ENCODE peak calls at places on chromosomes 13 and 19, in six cellular contexts. Y, C, H, G, F and K are unnamed samples.

GRCh38 chr13:50424993-50425392 is 409.7 kb downstream of the KCNRG start:
- DNase-seq in Y (no peak), C (no peak), H (no peak), G (no peak), F (no peak), K (no peak)

GRCh38 chr19:40217027-40217810 is 965 bp downstream of the TTC9B start:
- DNase-seq in Y (no peak), C (peak; percentile 69), H (peak; percentile 83), G (no peak), F (peak; percentile 74), K (peak; percentile 92)

GRCh38 chr19:4841366-4841704 is 9.8 kb upstream of the TICAM1 start:
- DNase-seq in Y (peak; percentile 80), C (no peak), H (no peak), G (no peak), F (no peak), K (no peak)

GRCh38 chr19:40798997-40799557 is at the start of gene EGLN2:
- DNase-seq in Y (no peak), C (no peak), H (no peak), G (no peak), F (no peak), K (no peak)

GRCh38 chr13:96075953-96076543 is 13.9 kb upstream of the HS6ST3 start:
- DNase-seq in Y (no peak), C (no peak), H (no peak), G (no peak), F (no peak), K (no peak)

GRCh38 chr19:42088471-42089190 is 12.7 kb downstream of the ZNF574 start:
- DNase-seq in Y (no peak), C (no peak), H (no peak), G (peak; percentile 38), F (no peak), K (no peak)

GRCh38 chr19:12801466-12802266 is at the start of the genes PRDX2 and THSD8:
- DNase-seq in Y (peak; percentile 90), C (no peak), H (no peak), G (no peak), F (peak; percentile 87), K (peak; percentile 88)

GRCh38 chr19:28044477-28044876 is 1168.5 kb downstream of the UQCRFS1 start:
- DNase-seq in Y (no peak), C (no peak), H (no peak), G (no peak), F (no peak), K (no peak)

GRCh38 chr13:35720290-35720689 is 243.8 kb upstream of the MAB21L1 start:
- DNase-seq in Y (no peak), C (no peak), H (no peak), G (no peak), F (no peak), K (no peak)

GRCh38 chr13:36420437-36420891 is 11.8 kb upstream of the CCNA1 start:
- DNase-seq in Y (peak; percentile 84), C (peak; percentile 24), H (peak; percentile 18), G (peak; percentile 23), F (peak; percentile 67), K (peak; percentile 67)

GRCh38 chr13:67048793-67049150 is 181.4 kb downstream of the PCDH9 start:
- DNase-seq in Y (no peak), C (no peak), H (no peak), G (peak; percentile 43), F (no peak), K (no peak)
- H3K27ac ChIP-seq in Y (no peak overlapping the region), C (no peak overlapping the region), H (no peak overlapping the region), G (peak overlapping the region; percentile 97), F (no peak overlapping the region), K (peak overlapping the region; percentile 34)

GRCh38 chr13:84433024-84433423 is 550.8 kb upstream of the SLITRK1 start:
- DNase-seq in Y (no peak), C (no peak), H (no peak), G (peak; percentile 61), F (no peak), K (no peak)
- TF ChIP-seq CTCF in Y (no peak), C (no peak), H (no peak), G (peak; percentile 8), F (no peak), K (no peak)

DNA sequence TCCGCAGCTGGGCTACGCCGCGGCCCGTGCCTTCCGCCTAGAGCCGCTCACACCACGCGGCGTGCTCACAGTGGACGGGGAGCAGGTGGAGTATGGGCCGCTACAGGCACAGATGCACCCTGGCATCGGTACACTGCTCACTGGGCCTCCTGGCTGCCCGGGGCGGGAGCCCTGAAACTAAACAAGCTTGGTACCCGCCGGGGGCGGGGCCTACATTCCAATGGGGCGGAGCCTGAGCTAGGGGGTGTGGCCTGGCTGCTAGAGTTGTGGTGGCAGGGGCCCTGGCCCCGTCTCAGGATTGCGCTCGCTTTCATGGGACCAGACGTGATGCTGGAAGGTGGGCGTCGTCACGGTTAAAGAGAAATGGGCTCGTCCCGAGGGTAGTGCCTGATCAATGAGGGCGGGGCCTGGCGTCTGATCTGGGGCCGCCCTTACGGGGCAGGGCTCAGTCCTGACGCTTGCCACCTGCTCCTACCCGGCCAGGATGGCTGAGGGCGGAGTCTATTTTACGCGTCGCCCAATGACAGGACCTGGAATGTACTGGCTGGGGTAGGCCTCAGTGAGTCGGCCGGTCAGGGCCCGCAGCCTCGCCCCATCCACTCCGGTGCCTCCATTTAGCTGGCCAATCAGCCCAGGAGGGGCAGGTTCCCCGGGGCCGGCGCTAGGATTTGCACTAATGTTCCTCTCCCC is 7.4 kb downstream of the DBP start:
- DNase-seq in Y (no peak), C (peak; percentile 96), H (no peak), G (no peak), F (peak; percentile 92), K (no peak)
- H3K27ac ChIP-seq in Y (peak overlapping the region; percentile 46), C (peak overlapping the region; percentile 57), H (no peak overlapping the region), G (no peak overlapping the region), F (peak overlapping the region; percentile 85), K (no peak overlapping the region)

DNA sequence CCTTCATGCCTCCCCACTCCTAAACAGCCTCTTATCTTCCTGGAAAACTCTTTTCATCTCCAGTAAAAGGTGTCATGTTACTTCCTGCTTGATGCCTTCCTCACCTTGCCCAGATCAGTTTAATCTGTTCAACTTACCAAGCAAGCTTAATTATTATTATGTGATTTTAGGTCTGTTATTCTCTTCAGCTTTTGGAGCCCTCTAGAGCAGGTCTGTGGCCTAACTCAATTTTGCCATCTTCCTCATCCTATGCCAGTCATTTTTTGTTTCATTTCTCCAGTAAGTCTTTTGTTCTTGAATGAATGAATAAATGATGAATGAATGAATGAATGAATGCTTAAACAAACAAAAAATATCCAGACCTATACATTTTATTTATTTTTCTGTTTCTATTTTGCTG is 528.3 kb downstream of the DCT start:
- DNase-seq in Y (no peak), C (no peak), H (no peak), G (no peak), F (no peak), K (no peak)
- TF ChIP-seq CTCF in Y (no peak), C (no peak), H (no peak), G (peak; percentile 34), F (no peak), K (no peak)

GRCh38 chr19:58554494-58555368 is at the start of gene CHMP2A:
- DNase-seq in Y (peak; percentile 100), C (peak; percentile 93), H (peak; percentile 81), G (peak; percentile 90), F (peak; percentile 99), K (peak; percentile 98)

GRCh38 chr19:58553799-58554493 is 959 bp downstream of the CHMP2A start:
- DNase-seq in Y (no peak), C (no peak), H (no peak), G (no peak), F (no peak), K (no peak)

GRCh38 chr19:58551123-58551497 is 3.8 kb downstream of the CHMP2A start:
- DNase-seq in Y (no peak), C (no peak), H (no peak), G (no peak), F (no peak), K (no peak)

GRCh38 chr19:58551577-58552471 is 3.1 kb downstream of the CHMP2A start:
- DNase-seq in Y (no peak), C (no peak), H (no peak), G (no peak), F (no peak), K (no peak)

DNA sequence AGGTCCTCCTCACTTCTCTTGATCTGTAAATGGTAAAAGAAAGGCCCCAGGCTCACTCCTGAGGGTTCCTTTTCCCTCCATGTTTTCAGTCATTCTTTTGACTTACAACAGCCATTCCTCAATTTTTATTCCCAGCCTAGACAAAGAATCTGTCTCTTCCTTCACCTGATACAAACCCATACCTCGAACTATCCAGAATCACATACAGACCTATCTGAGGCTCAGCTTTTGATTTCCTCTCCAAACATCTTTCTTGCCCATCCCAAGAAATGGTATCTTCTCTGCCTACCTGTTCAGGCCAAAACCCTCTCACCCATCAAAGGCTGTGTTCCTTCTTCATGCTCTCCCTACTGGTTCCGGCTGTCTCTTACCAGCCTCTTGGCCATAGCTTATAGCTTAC is 2.2 kb downstream of the CHMP2A start:
- DNase-seq in Y (no peak), C (no peak), H (no peak), G (no peak), F (no peak), K (no peak)
- H3K27ac ChIP-seq in Y (no peak overlapping the region), C (no peak overlapping the region), H (peak overlapping the region; percentile 8), G (no peak overlapping the region), F (no peak overlapping the region), K (no peak overlapping the region)

GRCh38 chr13:110546389-110546788 is 15.1 kb downstream of the RAB20 start:
- DNase-seq in Y (no peak), C (no peak), H (no peak), G (no peak), F (no peak), K (no peak)
- TF ChIP-seq CTCF in Y (no peak), C (no peak), H (no peak), G (no peak), F (no peak), K (no peak)

DNA sequence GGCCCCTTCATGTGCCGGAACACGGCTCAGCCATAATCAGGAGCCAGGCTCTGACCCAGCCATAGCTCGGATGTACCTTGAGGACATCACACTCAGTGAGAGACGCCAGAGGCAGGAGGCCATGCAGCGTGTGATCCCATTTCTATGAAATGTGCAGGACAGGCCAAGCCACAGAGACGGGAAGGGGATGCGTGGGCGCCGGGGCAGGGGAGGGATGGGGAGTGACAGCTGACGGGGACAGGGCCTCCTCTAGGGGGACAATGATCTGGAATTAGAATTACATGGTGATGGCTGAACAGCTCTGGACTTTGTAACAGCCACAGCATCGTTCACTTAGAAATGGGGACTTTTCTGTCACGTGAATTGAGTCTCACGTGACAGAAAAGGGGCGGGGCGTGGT is 34.9 kb downstream of the SBNO2 start:
- DNase-seq in Y (no peak), C (no peak), H (no peak), G (no peak), F (no peak), K (no peak)
- H3K27ac ChIP-seq in Y (no peak overlapping the region), C (no peak overlapping the region), H (no peak overlapping the region), G (no peak overlapping the region), F (no peak overlapping the region), K (no peak overlapping the region)